ENCODE peak calls at places on chromosomes 2 and 18, in six cellular contexts. One of them, this sample, is unnamed.

GRCh38 chr2:182101263-182101662 is 115.6 kb downstream of the PPP1R1C start:
- DNase-seq in ovary: no peak
- DNase-seq in fibroblast of mammary gland: no peak
- DNase-seq in astrocyte: no peak
- DNase-seq in BE2C: no peak
- DNase-seq in astrocyte of the cerebellum: no peak
- DNase-seq in this sample: no peak

GRCh38 chr2:30134582-30134981 is 12.2 kb upstream of the YPEL5 start:
- DNase-seq in ovary: no peak
- DNase-seq in astrocyte: no peak
- DNase-seq in astrocyte of the cerebellum: no peak
- DNase-seq in BE2C: no peak
- DNase-seq in fibroblast of mammary gland: no peak
- DNase-seq in this sample: no peak

GRCh38 chr2:6412533-6413085 is 453.1 kb downstream of the CMPK2 start:
- DNase-seq in astrocyte of the cerebellum: no peak
- DNase-seq in ovary: no peak
- DNase-seq in fibroblast of mammary gland: peak; percentile 23
- DNase-seq in astrocyte: peak; percentile 59
- DNase-seq in BE2C: no peak
- DNase-seq in this sample: peak; percentile 18

GRCh38 chr2:119389615-119390306 is 23.0 kb downstream of the DBI start:
- DNase-seq in astrocyte: peak; percentile 56
- DNase-seq in ovary: peak; percentile 76
- DNase-seq in fibroblast of mammary gland: peak; percentile 84
- DNase-seq in astrocyte of the cerebellum: no peak
- DNase-seq in BE2C: peak; percentile 11
- DNase-seq in this sample: peak; percentile 41

GRCh38 chr2:231699006-231699405 is 9.3 kb upstream of the PTMA start:
- DNase-seq in BE2C: no peak
- DNase-seq in astrocyte: peak; percentile 71
- DNase-seq in ovary: no peak
- DNase-seq in astrocyte of the cerebellum: peak; percentile 53
- DNase-seq in fibroblast of mammary gland: peak; percentile 74
- DNase-seq in this sample: no peak

GRCh38 chr2:202479610-202480009 is 103.5 kb downstream of the BMPR2 start:
- DNase-seq in fibroblast of mammary gland: no peak
- DNase-seq in astrocyte: no peak
- DNase-seq in astrocyte of the cerebellum: no peak
- DNase-seq in BE2C: no peak
- DNase-seq in ovary: no peak
- DNase-seq in this sample: no peak

GRCh38 chr2:159131882-159132281 is 154.6 kb downstream of the WDSUB1 start:
- DNase-seq in fibroblast of mammary gland: peak; percentile 95
- DNase-seq in ovary: no peak
- DNase-seq in astrocyte of the cerebellum: peak; percentile 73
- DNase-seq in astrocyte: peak; percentile 98
- DNase-seq in BE2C: no peak
- DNase-seq in this sample: peak; percentile 63

GRCh38 chr2:1278861-1279260 is 134.4 kb upstream of the TPO start:
- DNase-seq in astrocyte of the cerebellum: no peak
- DNase-seq in BE2C: no peak
- DNase-seq in astrocyte: no peak
- DNase-seq in fibroblast of mammary gland: no peak
- DNase-seq in ovary: no peak
- DNase-seq in this sample: no peak

GRCh38 chr18:48222118-48222517 is 187.1 kb downstream of the ZBTB7C start:
- DNase-seq in ovary: peak; percentile 61
- DNase-seq in astrocyte: peak; percentile 39
- DNase-seq in BE2C: peak; percentile 65
- DNase-seq in fibroblast of mammary gland: peak; percentile 56
- DNase-seq in astrocyte of the cerebellum: no peak
- DNase-seq in this sample: peak; percentile 47
- H3K4me3 ChIP-seq in ovary: no peak overlapping the region
- H3K4me3 ChIP-seq in astrocyte: no peak overlapping the region
- H3K4me3 ChIP-seq in BE2C: no peak overlapping the region
- H3K4me3 ChIP-seq in fibroblast of mammary gland: no peak overlapping the region
- H3K4me3 ChIP-seq in astrocyte of the cerebellum: no peak overlapping the region
- H3K4me3 ChIP-seq in this sample: no peak overlapping the region

GRCh38 chr2:104873689-104874054 is 19.8 kb downstream of the POU3F3 start:
- DNase-seq in astrocyte: no peak
- DNase-seq in ovary: no peak
- DNase-seq in fibroblast of mammary gland: no peak
- DNase-seq in astrocyte of the cerebellum: no peak
- DNase-seq in BE2C: no peak
- DNase-seq in this sample: no peak
- H3K4me3 ChIP-seq in astrocyte: peak overlapping the region; percentile 66
- H3K4me3 ChIP-seq in ovary: no peak overlapping the region
- H3K4me3 ChIP-seq in fibroblast of mammary gland: no peak overlapping the region
- H3K4me3 ChIP-seq in astrocyte of the cerebellum: peak overlapping the region; percentile 52
- H3K4me3 ChIP-seq in BE2C: no peak overlapping the region
- H3K4me3 ChIP-seq in this sample: peak overlapping the region; percentile 19

GRCh38 chr2:27442981-27443323 is 771 bp downstream of the KRTCAP3 start:
- DNase-seq in BE2C: no peak
- DNase-seq in astrocyte of the cerebellum: no peak
- DNase-seq in ovary: peak; percentile 44
- DNase-seq in fibroblast of mammary gland: no peak
- DNase-seq in astrocyte: no peak
- DNase-seq in this sample: no peak
- H3K4me3 ChIP-seq in BE2C: no peak overlapping the region
- H3K4me3 ChIP-seq in astrocyte of the cerebellum: no peak overlapping the region
- H3K4me3 ChIP-seq in ovary: no peak overlapping the region
- H3K4me3 ChIP-seq in fibroblast of mammary gland: no peak overlapping the region
- H3K4me3 ChIP-seq in astrocyte: no peak overlapping the region
- H3K4me3 ChIP-seq in this sample: no peak overlapping the region

DNA sequence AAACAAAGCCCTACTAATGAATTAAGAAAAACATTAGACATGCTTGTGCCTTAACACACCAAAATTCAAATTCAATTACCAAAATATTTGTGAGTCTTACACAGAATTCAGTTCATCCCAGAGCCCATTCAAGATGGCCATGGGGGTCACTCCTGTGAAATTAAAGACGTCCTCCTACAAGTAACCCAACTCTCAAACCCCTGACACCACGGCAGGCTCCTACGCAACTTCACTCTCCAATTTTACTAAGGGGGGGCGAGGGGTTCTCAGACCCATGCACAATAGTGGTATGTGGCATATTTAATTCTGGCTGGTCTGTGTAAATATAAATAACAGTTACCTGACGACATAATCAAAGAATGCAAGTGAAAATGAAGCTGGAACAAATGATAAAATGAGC is 5.0 kb downstream of the ZNF516 start:
- DNase-seq in BE2C: no peak
- DNase-seq in fibroblast of mammary gland: no peak
- DNase-seq in astrocyte: peak; percentile 23
- DNase-seq in astrocyte of the cerebellum: no peak
- DNase-seq in ovary: no peak
- DNase-seq in this sample: no peak
- H3K4me3 ChIP-seq in BE2C: peak overlapping the region; percentile 66
- H3K4me3 ChIP-seq in fibroblast of mammary gland: peak overlapping the region; percentile 73
- H3K4me3 ChIP-seq in astrocyte: peak overlapping the region; percentile 73
- H3K4me3 ChIP-seq in astrocyte of the cerebellum: peak overlapping the region; percentile 83
- H3K4me3 ChIP-seq in ovary: peak overlapping the region; percentile 70
- H3K4me3 ChIP-seq in this sample: peak overlapping the region; percentile 59

GRCh38 chr18:48929212-48929612 is 21.6 kb downstream of the SMAD7 start:
- DNase-seq in fibroblast of mammary gland: peak; percentile 14
- DNase-seq in BE2C: no peak
- DNase-seq in ovary: no peak
- DNase-seq in astrocyte: peak; percentile 53
- DNase-seq in astrocyte of the cerebellum: no peak
- DNase-seq in this sample: no peak

GRCh38 chr18:48932462-48932818 is 18.3 kb downstream of the SMAD7 start:
- DNase-seq in ovary: no peak
- DNase-seq in BE2C: peak; percentile 47
- DNase-seq in astrocyte: no peak
- DNase-seq in fibroblast of mammary gland: no peak
- DNase-seq in astrocyte of the cerebellum: no peak
- DNase-seq in this sample: no peak

GRCh38 chr18:48931680-48932461 is 18.9 kb downstream of the SMAD7 start:
- DNase-seq in fibroblast of mammary gland: no peak
- DNase-seq in astrocyte of the cerebellum: no peak
- DNase-seq in ovary: no peak
- DNase-seq in BE2C: peak; percentile 40
- DNase-seq in astrocyte: no peak
- DNase-seq in this sample: no peak

GRCh38 chr18:48929951-48930713 is 20.6 kb downstream of the SMAD7 start:
- DNase-seq in ovary: peak; percentile 84
- DNase-seq in BE2C: peak; percentile 39
- DNase-seq in fibroblast of mammary gland: peak; percentile 50
- DNase-seq in astrocyte: peak; percentile 89
- DNase-seq in astrocyte of the cerebellum: no peak
- DNase-seq in this sample: peak; percentile 76

GRCh38 chr18:48930926-48931325 is 19.8 kb downstream of the SMAD7 start:
- DNase-seq in astrocyte: no peak
- DNase-seq in fibroblast of mammary gland: no peak
- DNase-seq in ovary: no peak
- DNase-seq in BE2C: no peak
- DNase-seq in astrocyte of the cerebellum: no peak
- DNase-seq in this sample: no peak
- H3K4me3 ChIP-seq in astrocyte: no peak overlapping the region
- H3K4me3 ChIP-seq in fibroblast of mammary gland: no peak overlapping the region
- H3K4me3 ChIP-seq in ovary: no peak overlapping the region
- H3K4me3 ChIP-seq in BE2C: no peak overlapping the region
- H3K4me3 ChIP-seq in astrocyte of the cerebellum: no peak overlapping the region
- H3K4me3 ChIP-seq in this sample: no peak overlapping the region